ENCODE peak calls at places on chromosomes 2 and 18, in eight cellular contexts. A is amniotic stem cell; L is Calu3; B is activated CD8-positive, alpha-beta memory T cell treated with anti-CD3 and anti-CD28 coated beads for 48 hours; R is head of caudate nucleus; W is ELF-1; V is tibial artery; J is nephron progenitor cell. S is an unnamed sample.

GRCh38 chr18:57957210-57957609 is 86.8 kb upstream of the NEDD4L start:
- DNase-seq in A (no peak), L (no peak), B (no peak), R (no peak), W (no peak), V (no peak), J (no peak), S (no peak)

GRCh38 chr18:37163119-37163518 is 334.2 kb downstream of the KIAA1328 start:
- DNase-seq in A (no peak), L (no peak), B (no peak), R (no peak), W (no peak), V (no peak), J (no peak), S (no peak)

GRCh38 chr2:108978709-108979111 is 10.3 kb downstream of the EDAR start:
- DNase-seq in A (no peak), L (no peak), B (no peak), R (no peak), W (no peak), V (no peak), J (no peak), S (peak)

GRCh38 chr18:76212958-76213357 is 282.1 kb downstream of the ZNF516 start:
- DNase-seq in A (no peak), L (no peak), B (no peak), R (no peak), W (no peak), V (no peak), J (no peak), S (peak)

GRCh38 chr2:175631247-175631628 is 370.8 kb downstream of the LNPK start:
- DNase-seq in A (peak), L (no peak), B (no peak), R (no peak), W (no peak), V (no peak), J (no peak), S (no peak)

GRCh38 chr2:238927746-238928519 is 80.0 kb downstream of the TWIST2 start:
- DNase-seq in A (no peak), L (no peak), B (no peak), R (no peak), W (no peak), V (peak), J (no peak), S (no peak)

GRCh38 chr2:60070166-60070565 is 483.3 kb downstream of the BCL11A start:
- DNase-seq in A (no peak), L (no peak), B (no peak), R (no peak), W (no peak), V (no peak), J (no peak), S (peak)

GRCh38 chr2:26072925-26073768 is 39.3 kb downstream of the RAB10 start:
- DNase-seq in A (no peak), L (no peak), B (no peak), R (no peak), W (no peak), V (no peak), J (no peak), S (peak)

GRCh38 chr2:104286806-104287205 is 567.1 kb upstream of the POU3F3 start:
- DNase-seq in A (no peak), L (no peak), B (no peak), R (no peak), W (peak), V (no peak), J (peak), S (no peak)

GRCh38 chr2:146128216-146128615 is 1608.3 kb upstream of the ZEB2 start:
- DNase-seq in A (no peak), L (no peak), B (no peak), R (no peak), W (no peak), V (no peak), J (no peak), S (peak)

GRCh38 chr2:200756618-200757321 is 54.9 kb upstream of the BZW1 start:
- DNase-seq in A (peak), L (peak), B (no peak), R (no peak), W (peak), V (no peak), J (no peak), S (no peak)

S was measured in NCI-H82.